ENCODE peak calls at places on chromosomes 13 and 19, in six cellular contexts. One of them, this sample, is unnamed. For H3K4me1, the result is how much of the 10 kb centered on the place peaks cover.

GRCh38 chr13:21075303-21076264 is 14.2 kb upstream of the LATS2 start:
- DNase-seq in ovary: peak
- DNase-seq in right cardiac atrium: no peak
- DNase-seq in colonic mucosa: no peak
- DNase-seq in tibial nerve: no peak
- DNase-seq in cardiac muscle cell: peak
- DNase-seq in this sample: no peak

GRCh38 chr19:897442-898039 is 4.3 kb downstream of the RNU6-9 start:
- DNase-seq in ovary: no peak
- DNase-seq in right cardiac atrium: no peak
- DNase-seq in colonic mucosa: no peak
- DNase-seq in tibial nerve: no peak
- DNase-seq in cardiac muscle cell: no peak
- DNase-seq in this sample: no peak

GRCh38 chr13:20461860-20462532 is 63.7 kb downstream of the CRYL1 start:
- DNase-seq in ovary: no peak
- DNase-seq in right cardiac atrium: no peak
- DNase-seq in colonic mucosa: no peak
- DNase-seq in tibial nerve: no peak
- DNase-seq in cardiac muscle cell: peak
- DNase-seq in this sample: no peak

GRCh38 chr13:107586216-107586615 is 629.1 kb downstream of the LIG4 start:
- DNase-seq in ovary: no peak
- DNase-seq in right cardiac atrium: no peak
- DNase-seq in colonic mucosa: no peak
- DNase-seq in tibial nerve: no peak
- DNase-seq in cardiac muscle cell: no peak
- DNase-seq in this sample: no peak

GRCh38 chr13:62684359-62684758 is 1268.7 kb upstream of the PCDH20 start:
- DNase-seq in ovary: no peak
- DNase-seq in right cardiac atrium: no peak
- DNase-seq in colonic mucosa: no peak
- DNase-seq in tibial nerve: no peak
- DNase-seq in cardiac muscle cell: no peak
- DNase-seq in this sample: no peak

GRCh38 chr13:102935896-102936321 is 90.1 kb downstream of the ERCC5 start:
- DNase-seq in ovary: no peak
- DNase-seq in right cardiac atrium: no peak
- DNase-seq in colonic mucosa: no peak
- DNase-seq in tibial nerve: no peak
- DNase-seq in cardiac muscle cell: no peak
- DNase-seq in this sample: no peak

GRCh38 chr19:17328517-17329060 is 6.1 kb downstream of the ANO8 start:
- DNase-seq in ovary: no peak
- DNase-seq in right cardiac atrium: no peak
- DNase-seq in colonic mucosa: no peak
- DNase-seq in tibial nerve: no peak
- DNase-seq in cardiac muscle cell: no peak
- DNase-seq in this sample: no peak

GRCh38 chr19:3313199-3313575 is 53.2 kb upstream of the NFIC start:
- DNase-seq in ovary: no peak
- DNase-seq in right cardiac atrium: no peak
- DNase-seq in colonic mucosa: no peak
- DNase-seq in tibial nerve: no peak
- DNase-seq in cardiac muscle cell: no peak
- DNase-seq in this sample: no peak

GRCh38 chr13:29782798-29783197 is 67.6 kb downstream of the UBL3 start:
- DNase-seq in ovary: no peak
- DNase-seq in right cardiac atrium: no peak
- DNase-seq in colonic mucosa: no peak
- DNase-seq in tibial nerve: no peak
- DNase-seq in cardiac muscle cell: no peak
- DNase-seq in this sample: no peak

GRCh38 chr19:16628984-16629691 is 1.1 kb upstream of the MED26 start:
- DNase-seq in ovary: peak
- DNase-seq in right cardiac atrium: peak
- DNase-seq in colonic mucosa: peak
- DNase-seq in tibial nerve: no peak
- DNase-seq in cardiac muscle cell: no peak
- DNase-seq in this sample: peak

GRCh38 chr13:106455777-106456176 is 79.7 kb downstream of the EFNB2 start:
- DNase-seq in ovary: no peak
- DNase-seq in right cardiac atrium: no peak
- DNase-seq in colonic mucosa: no peak
- DNase-seq in tibial nerve: no peak
- DNase-seq in cardiac muscle cell: no peak
- DNase-seq in this sample: no peak

GRCh38 chr13:29756506-29756905 is 93.9 kb downstream of the UBL3 start:
- DNase-seq in ovary: no peak
- DNase-seq in right cardiac atrium: no peak
- DNase-seq in colonic mucosa: no peak
- DNase-seq in tibial nerve: no peak
- DNase-seq in cardiac muscle cell: no peak
- DNase-seq in this sample: no peak

GRCh38 chr19:13770013-13770635 is 4.1 kb upstream of the C19orf53 start:
- DNase-seq in ovary: no peak
- DNase-seq in right cardiac atrium: no peak
- DNase-seq in colonic mucosa: no peak
- DNase-seq in tibial nerve: no peak
- DNase-seq in cardiac muscle cell: no peak
- DNase-seq in this sample: no peak

GRCh38 chr13:113135281-113135760 is 12.7 kb downstream of the F10 start:
- DNase-seq in ovary: no peak
- DNase-seq in right cardiac atrium: no peak
- DNase-seq in colonic mucosa: no peak
- DNase-seq in tibial nerve: no peak
- DNase-seq in cardiac muscle cell: no peak
- DNase-seq in this sample: no peak

GRCh38 chr19:2051771-2052704 is 994 bp upstream of the MKNK2 start:
- DNase-seq in ovary: peak
- DNase-seq in right cardiac atrium: peak
- DNase-seq in colonic mucosa: peak
- DNase-seq in tibial nerve: no peak
- DNase-seq in cardiac muscle cell: no peak
- DNase-seq in this sample: peak

GRCh38 chr19:37217533-37217854 is 520 bp upstream of the ZNF383 start:
- DNase-seq in ovary: no peak
- DNase-seq in right cardiac atrium: no peak
- DNase-seq in colonic mucosa: no peak
- DNase-seq in tibial nerve: no peak
- DNase-seq in cardiac muscle cell: no peak
- DNase-seq in this sample: no peak

GRCh38 chr19:3024509-3024869 is 4.6 kb downstream of the TLE2 start:
- DNase-seq in ovary: no peak
- DNase-seq in right cardiac atrium: no peak
- DNase-seq in colonic mucosa: no peak
- DNase-seq in tibial nerve: no peak
- DNase-seq in cardiac muscle cell: no peak
- DNase-seq in this sample: no peak

GRCh38 chr13:84460989-84461388 is 578.7 kb upstream of the SLITRK1 start:
- DNase-seq in ovary: no peak
- DNase-seq in right cardiac atrium: no peak
- DNase-seq in colonic mucosa: no peak
- DNase-seq in tibial nerve: no peak
- DNase-seq in cardiac muscle cell: no peak
- DNase-seq in this sample: no peak

GRCh38 chr19:8367327-8368001 is 3.5 kb downstream of the ANGPTL4 start:
- DNase-seq in ovary: peak
- DNase-seq in right cardiac atrium: peak
- DNase-seq in colonic mucosa: peak
- DNase-seq in tibial nerve: peak
- DNase-seq in cardiac muscle cell: peak
- DNase-seq in this sample: peak
- H3K4me1 ChIP-seq in ovary: under half
- H3K4me1 ChIP-seq in right cardiac atrium: under half
- H3K4me1 ChIP-seq in colonic mucosa: under half
- H3K4me1 ChIP-seq in tibial nerve: under half
- H3K4me1 ChIP-seq in cardiac muscle cell: under half
- H3K4me1 ChIP-seq in this sample: under half

DNA sequence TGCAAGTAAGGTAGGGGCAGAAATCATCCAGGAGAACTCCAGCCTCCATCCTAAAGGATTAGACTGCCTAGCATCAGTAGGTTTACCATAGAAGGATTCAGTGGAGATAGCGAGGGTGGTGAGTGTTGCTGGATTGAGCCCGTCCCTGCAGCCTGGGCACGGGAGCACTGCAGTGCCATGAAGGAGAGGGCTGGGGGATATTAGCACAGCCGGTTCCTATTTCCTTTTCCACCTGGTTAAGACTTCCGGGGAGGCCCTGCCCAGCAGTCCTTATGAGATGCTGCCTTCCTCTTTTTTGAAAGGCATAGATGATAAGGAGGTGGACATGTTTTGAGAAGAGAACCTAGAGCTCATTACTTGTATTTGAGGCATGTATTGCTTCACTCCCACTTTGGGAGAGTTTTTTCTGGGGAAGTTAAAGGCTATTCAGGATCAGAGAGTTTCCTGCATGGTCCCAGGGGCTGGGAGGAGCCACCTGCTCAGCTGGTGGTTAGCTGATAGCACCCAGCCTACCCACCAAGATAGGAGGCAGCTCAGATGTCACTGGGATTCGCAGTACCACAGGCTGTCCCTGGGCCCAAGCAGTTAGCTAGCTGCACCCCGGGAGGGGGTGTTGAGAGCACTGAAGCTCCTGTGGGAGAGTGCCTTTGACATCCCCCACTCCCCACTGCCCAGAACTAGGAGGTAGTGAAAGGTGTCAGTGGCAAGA is 17.2 kb downstream of the ACTN4 start:
- DNase-seq in ovary: no peak
- DNase-seq in right cardiac atrium: no peak
- DNase-seq in colonic mucosa: no peak
- DNase-seq in tibial nerve: no peak
- DNase-seq in cardiac muscle cell: peak
- DNase-seq in this sample: no peak
- H3K4me1 ChIP-seq in ovary: half or more
- H3K4me1 ChIP-seq in right cardiac atrium: half or more
- H3K4me1 ChIP-seq in colonic mucosa: half or more
- H3K4me1 ChIP-seq in tibial nerve: half or more
- H3K4me1 ChIP-seq in cardiac muscle cell: half or more
- H3K4me1 ChIP-seq in this sample: half or more

GRCh38 chr19:29971002-29971401 is 29.0 kb downstream of the URI1 start:
- DNase-seq in ovary: no peak
- DNase-seq in right cardiac atrium: no peak
- DNase-seq in colonic mucosa: no peak
- DNase-seq in tibial nerve: no peak
- DNase-seq in cardiac muscle cell: no peak
- DNase-seq in this sample: no peak
- H3K4me1 ChIP-seq in ovary: under half
- H3K4me1 ChIP-seq in right cardiac atrium: under half
- H3K4me1 ChIP-seq in colonic mucosa: under half
- H3K4me1 ChIP-seq in tibial nerve: under half
- H3K4me1 ChIP-seq in cardiac muscle cell: under half
- H3K4me1 ChIP-seq in this sample: under half

GRCh38 chr13:24986826-24987225 is 109.1 kb upstream of the PABPC3 start:
- DNase-seq in ovary: no peak
- DNase-seq in right cardiac atrium: no peak
- DNase-seq in colonic mucosa: no peak
- DNase-seq in tibial nerve: no peak
- DNase-seq in cardiac muscle cell: no peak
- DNase-seq in this sample: no peak
- H3K4me1 ChIP-seq in ovary: under half
- H3K4me1 ChIP-seq in right cardiac atrium: under half
- H3K4me1 ChIP-seq in colonic mucosa: under half
- H3K4me1 ChIP-seq in tibial nerve: under half
- H3K4me1 ChIP-seq in cardiac muscle cell: under half
- H3K4me1 ChIP-seq in this sample: under half

GRCh38 chr19:35206855-35207254 is 21.7 kb downstream of the FAM187B start:
- DNase-seq in ovary: no peak
- DNase-seq in right cardiac atrium: no peak
- DNase-seq in colonic mucosa: peak
- DNase-seq in tibial nerve: no peak
- DNase-seq in cardiac muscle cell: no peak
- DNase-seq in this sample: no peak

GRCh38 chr19:35206379-35206778 is 22.2 kb downstream of the FAM187B start:
- DNase-seq in ovary: no peak
- DNase-seq in right cardiac atrium: no peak
- DNase-seq in colonic mucosa: no peak
- DNase-seq in tibial nerve: no peak
- DNase-seq in cardiac muscle cell: no peak
- DNase-seq in this sample: no peak

GRCh38 chr19:35207391-35207871 is 21.1 kb downstream of the FAM187B start:
- DNase-seq in ovary: no peak
- DNase-seq in right cardiac atrium: no peak
- DNase-seq in colonic mucosa: peak
- DNase-seq in tibial nerve: no peak
- DNase-seq in cardiac muscle cell: no peak
- DNase-seq in this sample: no peak

GRCh38 chr19:35204799-35205732 is 23.5 kb downstream of the FAM187B start:
- DNase-seq in ovary: no peak
- DNase-seq in right cardiac atrium: no peak
- DNase-seq in colonic mucosa: peak
- DNase-seq in tibial nerve: no peak
- DNase-seq in cardiac muscle cell: no peak
- DNase-seq in this sample: no peak

GRCh38 chr19:35205733-35206323 is 22.7 kb downstream of the FAM187B start:
- DNase-seq in ovary: no peak
- DNase-seq in right cardiac atrium: no peak
- DNase-seq in colonic mucosa: no peak
- DNase-seq in tibial nerve: no peak
- DNase-seq in cardiac muscle cell: no peak
- DNase-seq in this sample: peak
- H3K4me1 ChIP-seq in ovary: under half
- H3K4me1 ChIP-seq in right cardiac atrium: under half
- H3K4me1 ChIP-seq in colonic mucosa: under half
- H3K4me1 ChIP-seq in tibial nerve: under half
- H3K4me1 ChIP-seq in cardiac muscle cell: under half
- H3K4me1 ChIP-seq in this sample: under half

GRCh38 chr19:15404097-15404779 is 14.6 kb downstream of the AKAP8L start:
- DNase-seq in ovary: no peak
- DNase-seq in right cardiac atrium: no peak
- DNase-seq in colonic mucosa: no peak
- DNase-seq in tibial nerve: no peak
- DNase-seq in cardiac muscle cell: peak
- DNase-seq in this sample: no peak
- H3K4me1 ChIP-seq in ovary: under half
- H3K4me1 ChIP-seq in right cardiac atrium: under half
- H3K4me1 ChIP-seq in colonic mucosa: under half
- H3K4me1 ChIP-seq in tibial nerve: under half
- H3K4me1 ChIP-seq in cardiac muscle cell: under half
- H3K4me1 ChIP-seq in this sample: half or more

GRCh38 chr13:38868399-38868798 is 122.2 kb downstream of the STOML3 start:
- DNase-seq in ovary: no peak
- DNase-seq in right cardiac atrium: no peak
- DNase-seq in colonic mucosa: no peak
- DNase-seq in tibial nerve: no peak
- DNase-seq in cardiac muscle cell: no peak
- DNase-seq in this sample: no peak

GRCh38 chr13:38868870-38869269 is 121.8 kb downstream of the STOML3 start:
- DNase-seq in ovary: no peak
- DNase-seq in right cardiac atrium: no peak
- DNase-seq in colonic mucosa: no peak
- DNase-seq in tibial nerve: no peak
- DNase-seq in cardiac muscle cell: no peak
- DNase-seq in this sample: no peak

GRCh38 chr13:38871275-38871674 is 119.4 kb downstream of the STOML3 start:
- DNase-seq in ovary: no peak
- DNase-seq in right cardiac atrium: no peak
- DNase-seq in colonic mucosa: no peak
- DNase-seq in tibial nerve: no peak
- DNase-seq in cardiac muscle cell: peak
- DNase-seq in this sample: no peak

GRCh38 chr13:38875186-38875875 is 115.3 kb downstream of the STOML3 start:
- DNase-seq in ovary: no peak
- DNase-seq in right cardiac atrium: no peak
- DNase-seq in colonic mucosa: no peak
- DNase-seq in tibial nerve: no peak
- DNase-seq in cardiac muscle cell: no peak
- DNase-seq in this sample: no peak

GRCh38 chr13:38872693-38873092 is 117.9 kb downstream of the STOML3 start:
- DNase-seq in ovary: peak
- DNase-seq in right cardiac atrium: peak
- DNase-seq in colonic mucosa: no peak
- DNase-seq in tibial nerve: no peak
- DNase-seq in cardiac muscle cell: peak
- DNase-seq in this sample: no peak
- H3K4me1 ChIP-seq in ovary: under half
- H3K4me1 ChIP-seq in right cardiac atrium: under half
- H3K4me1 ChIP-seq in colonic mucosa: under half
- H3K4me1 ChIP-seq in tibial nerve: under half
- H3K4me1 ChIP-seq in cardiac muscle cell: under half
- H3K4me1 ChIP-seq in this sample: under half